ENCODE peak calls at places on chromosomes 2 and 18, in nine cellular contexts. P, A, T, M, E, B, X, F and Y are unnamed samples.
A peak's percentile ranks its signal among the peaks of the same experiment; 100 is the strongest.

GRCh38 chr2:80326214-80326613 is 21.7 kb upstream of the LRRTM1 start:
- DNase-seq in E (no peak), A (no peak), F (peak; percentile 25), P (no peak), M (no peak), X (no peak), T (no peak), B (peak; percentile 17), Y (no peak)

GRCh38 chr2:53442783-53443182 is 324.8 kb upstream of the CHAC2 start:
- DNase-seq in E (no peak), M (no peak), X (no peak), A (no peak), P (no peak), F (no peak), T (no peak), B (no peak), Y (no peak)

GRCh38 chr2:224311226-224311625 is 90.7 kb downstream of the FAM124B start:
- DNase-seq in A (no peak), M (no peak), B (no peak), E (no peak), X (no peak), T (no peak), P (no peak), F (no peak), Y (no peak)

GRCh38 chr2:88170472-88170892 is 336 bp downstream of the THNSL2 start:
- DNase-seq in B (peak; percentile 15), P (no peak), T (no peak), A (no peak), X (no peak), M (no peak), E (no peak), F (peak; percentile 54), Y (peak; percentile 28)

GRCh38 chr18:48929951-48930713 is 20.6 kb downstream of the SMAD7 start:
- DNase-seq in X (peak; percentile 64), F (peak; percentile 84), A (no peak), E (no peak), P (no peak), T (peak; percentile 37), B (no peak), M (peak; percentile 91), Y (no peak)

GRCh38 chr2:118292991-118293390 is 204.7 kb downstream of the INSIG2 start:
- DNase-seq in B (no peak), E (no peak), T (no peak), X (no peak), A (no peak), F (no peak), M (no peak), P (no peak), Y (no peak)

GRCh38 chr2:29528891-29529520 is 392.4 kb downstream of the ALK start:
- DNase-seq in M (no peak), E (no peak), B (peak; percentile 57), X (no peak), F (peak; percentile 35), T (peak; percentile 18), A (peak; percentile 41), P (peak; percentile 51), Y (no peak)

GRCh38 chr2:157587576-157587975 is 41.1 kb downstream of the ACVR1C start:
- DNase-seq in F (no peak), P (no peak), B (no peak), X (no peak), T (no peak), M (no peak), E (no peak), A (no peak), Y (no peak)

GRCh38 chr2:17069564-17069963 is 403.9 kb upstream of the CYRIA start:
- DNase-seq in E (no peak), M (no peak), T (no peak), P (no peak), A (no peak), F (no peak), B (no peak), X (no peak), Y (no peak)

GRCh38 chr2:30412392-30413321 is 34.4 kb upstream of the LCLAT1 start:
- DNase-seq in T (peak; percentile 60), M (no peak), X (peak; percentile 82), F (peak; percentile 70), P (no peak), B (peak; percentile 93), E (no peak), A (no peak), Y (no peak)

GRCh38 chr2:129758461-129759185 is 220.8 kb upstream of the RAB6C start:
- DNase-seq in E (no peak), A (peak; percentile 39), X (no peak), T (peak; percentile 50), P (no peak), B (peak; percentile 23), F (peak; percentile 5), M (peak; percentile 76), Y (no peak)

GRCh38 chr2:148021059-148021985 is at the start of gene MBD5:
- DNase-seq in M (no peak), T (peak; percentile 56), P (peak; percentile 13), A (peak; percentile 41), E (no peak), X (no peak), F (peak; percentile 71), B (no peak), Y (no peak)

GRCh38 chr2:104856086-104856972 is 2.4 kb downstream of the POU3F3 start:
- DNase-seq in M (no peak), P (no peak), T (no peak), X (no peak), A (peak; percentile 27), B (no peak), E (no peak), F (no peak), Y (no peak)

GRCh38 chr2:150165988-150166965 is 321.2 kb downstream of the RND3 start:
- DNase-seq in M (no peak), B (no peak), F (no peak), A (peak; percentile 39), X (no peak), T (no peak), E (peak; percentile 59), P (no peak), Y (no peak)

GRCh38 chr2:135641156-135642068 is 100.2 kb upstream of the UBXN4 start:
- DNase-seq in P (no peak), T (no peak), M (no peak), E (no peak), B (no peak), X (no peak), A (no peak), F (no peak), Y (no peak)

GRCh38 chr2:8402222-8402621 is 279.6 kb upstream of the ID2 start:
- DNase-seq in M (no peak), P (no peak), E (no peak), B (no peak), F (no peak), T (no peak), A (no peak), X (no peak), Y (no peak)

GRCh38 chr2:63853527-63854310 is 12.0 kb downstream of the UGP2 start:
- DNase-seq in T (no peak), M (no peak), X (no peak), P (no peak), B (no peak), E (no peak), A (no peak), F (peak; percentile 75), Y (no peak)

GRCh38 chr2:63850204-63850571 is 8.5 kb downstream of the UGP2 start:
- DNase-seq in T (no peak), A (no peak), X (no peak), P (no peak), E (no peak), F (no peak), M (no peak), B (no peak), Y (no peak)

GRCh38 chr2:63849381-63850203 is 7.9 kb downstream of the UGP2 start:
- DNase-seq in F (peak; percentile 42), X (no peak), E (no peak), B (no peak), T (no peak), A (no peak), M (no peak), P (no peak), Y (no peak)

GRCh38 chr2:63850650-63851049 is 9.0 kb downstream of the UGP2 start:
- DNase-seq in F (no peak), T (no peak), X (no peak), A (no peak), M (no peak), B (no peak), P (no peak), E (no peak), Y (no peak)

DNA sequence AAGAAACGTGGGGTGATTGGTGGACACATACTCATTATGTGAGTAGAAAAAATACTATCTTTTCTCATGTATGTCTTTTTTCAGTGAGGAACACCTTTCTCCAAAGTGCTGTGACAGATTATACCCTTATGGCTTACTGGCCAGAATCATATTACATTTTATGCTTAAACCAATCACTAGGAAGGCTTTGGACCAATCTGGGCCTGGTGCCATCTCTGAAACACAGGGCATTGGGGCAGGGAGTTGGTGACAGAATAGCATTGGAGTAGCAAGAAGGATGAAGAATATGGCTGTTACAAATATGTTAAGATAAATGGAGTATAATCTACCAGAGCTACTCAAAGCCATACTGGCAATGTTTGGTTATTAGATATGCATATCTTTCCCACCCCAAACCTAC is 10.2 kb downstream of the UGP2 start:
- DNase-seq in A (no peak), F (no peak), E (no peak), T (peak; percentile 57), X (no peak), P (no peak), B (no peak), M (no peak), Y (no peak)
- TF ChIP-seq CTCF in A (no peak), F (no peak), E (no peak), T (no peak), X (no peak), P (no peak), B (no peak), M (no peak), Y (no peak)

GRCh38 chr18:71784777-71785176 is 759.4 kb downstream of the CBLN2 start:
- DNase-seq in F (peak; percentile 18), A (no peak), B (no peak), E (no peak), T (no peak), M (no peak), P (no peak), X (no peak), Y (no peak)
- TF ChIP-seq CTCF in F (peak; percentile 46), A (no peak), B (no peak), E (no peak), T (peak; percentile 22), M (peak; percentile 22), P (peak; percentile 31), X (no peak), Y (no peak)

DNA sequence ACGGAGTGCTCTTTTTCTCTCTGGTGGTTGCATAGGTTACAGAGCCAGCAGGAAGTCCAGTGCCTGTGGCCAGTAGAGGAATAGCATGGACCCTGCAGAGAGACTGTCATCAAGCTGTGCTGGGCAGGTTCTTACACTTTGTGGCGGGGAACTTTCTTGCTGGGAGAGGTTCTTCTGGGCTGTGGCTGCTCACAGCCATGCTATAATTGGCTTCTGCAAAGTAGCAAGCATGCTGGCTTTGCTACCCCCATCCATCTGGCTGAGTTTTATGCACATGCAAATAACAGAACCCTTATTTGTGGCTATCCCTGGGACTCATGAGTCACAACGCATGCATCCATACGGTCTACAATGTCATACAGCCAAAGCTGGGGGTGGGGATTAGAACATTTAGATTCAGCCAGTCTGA is 68.9 kb downstream of the PLCL1 start:
- DNase-seq in F (peak; percentile 48), M (no peak), X (no peak), T (no peak), A (no peak), B (no peak), P (peak; percentile 32), E (no peak), Y (no peak)
- TF ChIP-seq CTCF in F (no peak), M (no peak), X (no peak), T (no peak), A (no peak), B (no peak), P (peak; percentile 28), E (no peak), Y (no peak)

GRCh38 chr2:241102239-241102803 is at the start of gene MTERF4:
- DNase-seq in X (peak; percentile 84), B (peak; percentile 85), F (peak; percentile 85), P (peak; percentile 8), A (peak; percentile 89), M (peak; percentile 93), E (peak; percentile 78), T (peak; percentile 86), Y (peak; percentile 85)
- TF ChIP-seq CTCF in X (peak; percentile 31), B (no peak), F (no peak), P (no peak), A (no peak), M (no peak), E (no peak), T (no peak), Y (no peak)